ENCODE peak calls at places on chromosomes 3 and 15, in six cellular contexts. P is cardiac fibroblast, Z is right atrium auricular region, H is fibroblast of villous mesenchyme, X is HCT116, N is kidney epithelial cell. T is an unnamed sample.

GRCh38 chr3:115836944-115837343 is 213.6 kb downstream of the GAP43 start:
- DNase-seq in P (peak; percentile 45), Z (no peak), H (peak; percentile 23), X (peak; percentile 28), N (no peak), T (no peak)

GRCh38 chr3:20066079-20066478 is 25.8 kb downstream of the KAT2B start:
- DNase-seq in P (no peak), Z (no peak), H (no peak), X (no peak), N (no peak), T (no peak)

GRCh38 chr3:188661801-188662200 is 507.8 kb downstream of the LPP start:
- DNase-seq in P (no peak), Z (no peak), H (peak; percentile 72), X (no peak), N (no peak), T (no peak)

GRCh38 chr15:90901799-90902655 is 1.1 kb upstream of the MAN2A2 start:
- DNase-seq in P (peak; percentile 86), Z (peak; percentile 73), H (peak; percentile 85), X (peak; percentile 49), N (no peak), T (no peak)

GRCh38 chr3:44058022-44058867 is 183.4 kb upstream of the TOPAZ1 start:
- DNase-seq in P (peak; percentile 31), Z (no peak), H (peak; percentile 26), X (no peak), N (no peak), T (no peak)

GRCh38 chr3:141544697-141545096 is 57.9 kb downstream of the RASA2 start:
- DNase-seq in P (no peak), Z (no peak), H (peak; percentile 77), X (no peak), N (no peak), T (no peak)

GRCh38 chr3:14358426-14359211 is 43.8 kb upstream of the SLC6A6 start:
- DNase-seq in P (peak; percentile 85), Z (peak; percentile 68), H (peak; percentile 82), X (no peak), N (no peak), T (peak; percentile 39)

GRCh38 chr3:105369501-105370371 is 3.0 kb downstream of the ALCAM start:
- DNase-seq in P (peak; percentile 81), Z (peak; percentile 72), H (peak; percentile 82), X (no peak), N (no peak), T (no peak)

GRCh38 chr15:57570994-57571393 is 20.7 kb upstream of the MYZAP start:
- DNase-seq in P (peak; percentile 55), Z (no peak), H (peak; percentile 62), X (peak; percentile 51), N (peak; percentile 65), T (no peak)

GRCh38 chr3:157086053-157086761 is 73.7 kb downstream of the CCNL1 start:
- DNase-seq in P (no peak), Z (no peak), H (no peak), X (no peak), N (no peak), T (no peak)

GRCh38 chr3:25603703-25604102 is 61.0 kb downstream of the TOP2B start:
- DNase-seq in P (peak; percentile 44), Z (no peak), H (peak; percentile 63), X (no peak), N (no peak), T (no peak)

GRCh38 chr3:30199855-30200254 is 406.5 kb upstream of the TGFBR2 start:
- DNase-seq in P (peak; percentile 39), Z (no peak), H (no peak), X (no peak), N (no peak), T (no peak)

GRCh38 chr15:74242296-74242929 is 6.3 kb downstream of the CCDC33 start:
- DNase-seq in P (peak; percentile 51), Z (no peak), H (peak; percentile 29), X (peak; percentile 10), N (no peak), T (no peak)

GRCh38 chr3:71156062-71156665 is 427.4 kb downstream of the FOXP1 start:
- DNase-seq in P (no peak), Z (no peak), H (no peak), X (no peak), N (no peak), T (no peak)

GRCh38 chr15:27328616-27329015 is 357.6 kb downstream of the GABRG3 start:
- DNase-seq in P (no peak), Z (no peak), H (no peak), X (no peak), N (no peak), T (no peak)

GRCh38 chr3:181176610-181177009 is 187.1 kb upstream of the DNAJC19 start:
- DNase-seq in P (peak; percentile 67), Z (peak; percentile 81), H (peak; percentile 26), X (peak; percentile 26), N (peak; percentile 2), T (peak; percentile 14)

GRCh38 chr15:90686435-90687218 is 30.5 kb upstream of the BLM start:
- DNase-seq in P (no peak), Z (no peak), H (peak; percentile 66), X (no peak), N (no peak), T (no peak)

DNA sequence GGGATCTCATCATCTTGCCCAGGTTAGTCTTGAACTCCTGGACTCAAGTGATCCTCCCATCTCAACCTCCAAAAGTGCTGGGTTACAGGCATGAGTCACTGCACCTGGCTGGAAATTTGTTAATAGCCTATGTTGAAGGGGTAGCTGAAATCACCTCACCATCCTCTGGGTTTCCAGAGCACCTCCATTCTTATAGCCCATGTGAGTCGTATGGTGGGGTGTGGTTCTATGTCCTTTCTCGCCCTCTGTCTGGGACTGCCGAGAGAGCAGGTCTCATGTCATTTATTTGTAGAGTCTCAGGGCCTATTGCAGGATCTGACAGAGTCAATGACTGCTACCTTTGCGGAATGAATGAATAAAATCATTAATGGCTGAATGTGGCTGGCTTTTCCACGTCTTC is 20.9 kb downstream of the CEMIP start:
- DNase-seq in P (no peak), Z (no peak), H (no peak), X (no peak), N (no peak), T (no peak)
- H3K4me3 ChIP-seq in P (no peak overlapping the region), Z (no peak overlapping the region), H (no peak overlapping the region), X (no peak overlapping the region), N (no peak overlapping the region), T (no peak overlapping the region)

GRCh38 chr3:128438488-128439072 is 28.1 kb downstream of the DNAJB8 start:
- DNase-seq in P (no peak), Z (no peak), H (no peak), X (no peak), N (no peak), T (no peak)
- TF ChIP-seq CTCF in P (peak; percentile 43), Z (no peak), H (peak; percentile 56), X (peak; percentile 60), N (peak; percentile 48), T (peak; percentile 64)

GRCh38 chr3:73549071-73549600 is 75.6 kb downstream of the PDZRN3 start:
- DNase-seq in P (no peak), Z (no peak), H (no peak), X (no peak), N (no peak), T (no peak)

GRCh38 chr3:73552700-73553099 is 72.0 kb downstream of the PDZRN3 start:
- DNase-seq in P (no peak), Z (no peak), H (peak; percentile 59), X (no peak), N (no peak), T (no peak)

GRCh38 chr3:73550011-73550410 is 74.7 kb downstream of the PDZRN3 start:
- DNase-seq in P (no peak), Z (no peak), H (no peak), X (no peak), N (no peak), T (no peak)

GRCh38 chr3:73546961-73547360 is 77.8 kb downstream of the PDZRN3 start:
- DNase-seq in P (peak; percentile 69), Z (no peak), H (peak; percentile 68), X (no peak), N (peak; percentile 44), T (no peak)

DNA sequence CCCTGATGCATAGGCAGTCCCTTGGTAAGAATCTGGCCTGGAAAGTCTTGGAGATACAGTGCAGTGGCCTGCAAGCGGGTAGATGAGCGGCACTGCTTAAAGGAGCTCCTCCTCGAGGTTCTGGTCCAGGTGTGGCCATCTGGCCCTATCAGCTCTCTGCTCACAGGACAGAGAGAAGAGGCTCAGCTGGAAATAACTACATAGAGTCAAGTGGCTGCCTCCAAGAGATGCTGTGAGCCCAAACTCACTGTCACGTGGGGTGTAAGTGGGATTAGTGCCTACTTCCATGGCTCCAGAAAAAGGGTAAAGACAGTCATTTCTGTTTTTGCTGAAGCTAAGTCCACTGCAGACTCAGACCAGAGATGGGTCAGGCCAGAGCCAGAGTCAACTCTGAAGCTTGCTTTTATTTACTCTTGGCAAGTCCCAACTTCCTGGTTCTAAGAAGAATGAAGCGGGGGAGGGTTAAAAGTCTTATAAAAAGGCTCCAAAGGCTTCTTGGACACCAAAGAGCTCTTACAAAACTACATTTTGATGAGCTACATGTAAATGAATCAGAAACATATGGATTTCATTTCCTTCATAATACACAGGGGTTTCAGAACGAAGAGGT is 77.2 kb downstream of the PDZRN3 start:
- DNase-seq in P (peak; percentile 93), Z (no peak), H (peak; percentile 84), X (no peak), N (no peak), T (no peak)
- H3K4me3 ChIP-seq in P (peak overlapping the region; percentile 19), Z (no peak overlapping the region), H (no peak overlapping the region), X (no peak overlapping the region), N (no peak overlapping the region), T (no peak overlapping the region)

GRCh38 chr15:98142584-98142983 is 182.1 kb downstream of the ARRDC4 start:
- DNase-seq in P (no peak), Z (no peak), H (no peak), X (no peak), N (no peak), T (no peak)
- TF ChIP-seq CTCF in P (no peak), Z (no peak), H (no peak), X (no peak), N (no peak), T (peak; percentile 31)